ENCODE peak calls at places on chromosomes 3 and 15, in four cellular contexts. H, G, B and R are unnamed samples.

GRCh38 chr15:44788748-44789147 is 52.4 kb downstream of the TRIM69 start:
- DNase-seq in B (peak), H (peak), G (no peak), R (no peak)

GRCh38 chr15:35215095-35215494 is 130.0 kb upstream of the NANOGP8 start:
- DNase-seq in B (no peak), H (no peak), G (no peak), R (no peak)

GRCh38 chr15:80778964-80779657 is at the start of gene CEMIP:
- DNase-seq in G (peak), H (peak), B (peak), R (no peak)

GRCh38 chr3:23116041-23116440 is 87.1 kb upstream of the UBE2E2 start:
- DNase-seq in G (no peak), B (no peak), H (no peak), R (no peak)

GRCh38 chr15:43277901-43278300 is 11.2 kb upstream of the TGM5 start:
- DNase-seq in G (no peak), H (no peak), B (no peak), R (no peak)

GRCh38 chr3:39106281-39107055 is 959 bp downstream of the GORASP1 start:
- DNase-seq in H (peak), B (no peak), G (no peak), R (no peak)

GRCh38 chr3:170572665-170573253 is 13.1 kb downstream of the SLC7A14 start:
- DNase-seq in B (no peak), G (no peak), H (peak), R (no peak)

GRCh38 chr15:78873796-78874761 is 1.4 kb downstream of the MORF4L1 start:
- DNase-seq in G (peak), H (peak), B (no peak), R (no peak)